ENCODE peak calls at places on chromosomes 11 and 22, in five cellular contexts. M, E, Y, F and B are unnamed samples.

GRCh38 chr11:2565447-2566222 is 120.8 kb downstream of the KCNQ1 start:
- DNase-seq in F (no peak), M (no peak), E (no peak), Y (no peak), B (no peak)

GRCh38 chr11:57497303-57498247 is 17.9 kb downstream of the SLC43A1 start:
- DNase-seq in E (no peak), M (no peak), Y (no peak), F (no peak), B (no peak)

GRCh38 chr11:119506436-119506835 is 83.5 kb upstream of the THY1 start:
- DNase-seq in M (no peak), E (no peak), F (peak; percentile 7), Y (no peak), B (no peak)

GRCh38 chr22:30675436-30675835 is 7.8 kb upstream of the DUSP18 start:
- DNase-seq in Y (no peak), E (no peak), F (no peak), M (no peak), B (no peak)

GRCh38 chr11:45580399-45580798 is 85.0 kb downstream of the CHST1 start:
- DNase-seq in Y (peak; percentile 28), F (peak; percentile 64), E (no peak), M (no peak), B (no peak)

GRCh38 chr11:11567862-11568650 is 53.7 kb downstream of the GALNT18 start:
- DNase-seq in E (no peak), M (no peak), F (no peak), Y (no peak), B (no peak)

GRCh38 chr11:1226226-1226961 is 3.5 kb downstream of the MUC5B start:
- DNase-seq in F (no peak), E (no peak), M (no peak), Y (no peak), B (peak; percentile 64)

GRCh38 chr11:10551845-10552352 is 10.9 kb upstream of the RNF141 start:
- DNase-seq in M (no peak), F (no peak), Y (no peak), E (no peak), B (no peak)

GRCh38 chr22:37633082-37633692 is 6.3 kb upstream of the SH3BP1 start:
- DNase-seq in M (peak; percentile 92), E (no peak), Y (no peak), F (no peak), B (peak; percentile 90)

GRCh38 chr22:20131856-20132685 is 467 bp downstream of the ZDHHC8 start:
- DNase-seq in M (no peak), E (peak; percentile 38), Y (peak; percentile 24), F (no peak), B (no peak)

GRCh38 chr11:93908689-93909088 is 58.3 kb upstream of the VSTM5 start:
- DNase-seq in Y (peak; percentile 2), M (no peak), E (no peak), F (peak; percentile 71), B (no peak)

GRCh38 chr11:94546886-94547285 is 3.2 kb downstream of the FUT4 start:
- DNase-seq in M (no peak), F (no peak), Y (no peak), E (no peak), B (no peak)

GRCh38 chr11:128324051-128324481 is 263.3 kb downstream of the ETS1 start:
- DNase-seq in M (no peak), E (no peak), Y (no peak), F (no peak), B (no peak)

GRCh38 chr11:131430466-131431176 is 60.2 kb downstream of the NTM start:
- DNase-seq in F (no peak), Y (no peak), E (no peak), M (no peak), B (no peak)

GRCh38 chr11:103779054-103779453 is 257.4 kb upstream of the DDI1 start:
- DNase-seq in F (no peak), Y (no peak), E (no peak), M (no peak), B (no peak)

GRCh38 chr22:32985899-32986772 is 72.0 kb downstream of the SYN3 start:
- DNase-seq in Y (peak; percentile 79), E (peak; percentile 58), M (peak; percentile 70), F (peak; percentile 88), B (peak; percentile 71)

DNA sequence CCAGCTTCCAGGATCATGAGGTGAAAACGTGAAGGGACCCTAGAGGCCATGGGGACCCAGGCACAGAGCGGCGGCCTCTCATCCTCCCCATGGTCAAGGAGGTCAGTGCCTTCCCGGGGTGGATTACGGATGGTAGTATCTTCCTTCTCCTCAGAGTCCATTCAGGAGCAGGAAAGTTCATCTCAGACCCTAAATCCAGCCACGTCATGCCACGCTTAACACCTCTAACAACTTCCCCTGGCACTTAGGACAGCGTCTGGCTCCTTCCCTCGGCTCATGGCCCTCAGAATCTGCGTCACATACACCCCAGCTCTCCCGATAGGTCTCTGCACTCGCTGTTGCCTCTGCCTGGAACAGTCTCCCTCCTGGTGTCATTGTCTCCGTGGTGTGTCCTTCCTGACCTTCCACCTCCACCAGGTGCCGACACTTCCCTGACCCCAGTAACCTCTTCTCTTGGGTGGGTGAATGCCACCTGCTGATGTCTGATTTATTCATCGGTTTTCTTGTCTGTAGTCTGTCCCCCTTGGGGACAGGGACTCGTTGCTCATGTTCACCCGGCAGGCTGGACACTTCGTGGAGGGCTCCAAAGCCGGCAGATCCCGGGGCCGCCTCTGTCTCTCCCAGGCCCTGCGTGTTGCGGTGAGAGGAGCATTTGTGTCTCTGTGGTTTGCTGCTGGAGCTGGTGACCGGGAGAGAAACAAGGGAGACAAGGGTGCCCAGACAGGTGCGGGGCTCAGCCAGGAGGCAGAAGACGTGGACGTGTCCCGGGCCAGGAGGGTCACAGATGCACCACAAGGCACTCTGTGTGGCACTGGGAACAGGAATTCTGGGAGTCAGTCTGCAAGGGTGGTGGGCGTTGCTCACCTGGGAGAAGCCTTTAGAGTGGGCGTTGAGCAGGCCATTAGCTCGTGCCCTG is 1.4 kb downstream of the MYEOV start:
- DNase-seq in E (no peak), M (no peak), F (no peak), Y (peak; percentile 21), B (no peak)
- TF ChIP-seq CTCF in E (no peak), M (no peak), F (no peak), Y (no peak), B (no peak)

GRCh38 chr11:133830931-133831907 is 14.1 kb downstream of the SPATA19 start:
- DNase-seq in E (no peak), F (no peak), Y (no peak), M (no peak), B (no peak)
- TF ChIP-seq CTCF in E (no peak), F (no peak), Y (no peak), M (peak; percentile 30), B (no peak)

GRCh38 chr11:22331771-22332170 is 6.4 kb upstream of the SLC17A6 start:
- DNase-seq in Y (no peak), F (no peak), E (no peak), M (no peak), B (no peak)
- TF ChIP-seq CTCF in Y (no peak), F (no peak), E (no peak), M (peak; percentile 25), B (no peak)

DNA sequence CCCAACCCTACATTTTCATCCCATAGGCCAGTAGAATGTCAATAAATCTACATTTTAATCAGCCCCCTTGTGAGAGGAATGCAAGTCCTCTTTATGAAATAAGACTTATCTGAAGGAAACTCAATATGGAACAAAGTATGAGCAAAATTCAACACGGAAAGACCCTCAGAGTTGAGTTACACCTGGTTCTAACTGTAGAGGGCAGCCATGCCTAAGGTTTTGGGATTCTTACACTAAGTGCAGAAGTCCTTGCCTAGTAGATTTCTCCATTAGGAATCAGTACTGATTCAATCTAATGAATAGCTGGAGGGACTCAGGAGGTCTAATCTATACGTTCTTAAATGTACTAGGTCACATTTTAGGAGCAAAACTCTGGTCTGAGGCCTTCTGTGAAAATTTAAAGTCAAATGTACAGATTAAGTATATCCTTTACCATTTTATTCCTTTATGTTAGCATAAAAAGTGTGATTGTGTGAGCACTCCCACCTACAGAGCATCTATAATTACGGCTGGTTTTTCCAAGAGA is 904.5 kb downstream of the DLG2 start:
- DNase-seq in F (no peak), E (no peak), M (no peak), Y (no peak), B (no peak)
- TF ChIP-seq CTCF in F (no peak), E (no peak), M (no peak), Y (no peak), B (no peak)

DNA sequence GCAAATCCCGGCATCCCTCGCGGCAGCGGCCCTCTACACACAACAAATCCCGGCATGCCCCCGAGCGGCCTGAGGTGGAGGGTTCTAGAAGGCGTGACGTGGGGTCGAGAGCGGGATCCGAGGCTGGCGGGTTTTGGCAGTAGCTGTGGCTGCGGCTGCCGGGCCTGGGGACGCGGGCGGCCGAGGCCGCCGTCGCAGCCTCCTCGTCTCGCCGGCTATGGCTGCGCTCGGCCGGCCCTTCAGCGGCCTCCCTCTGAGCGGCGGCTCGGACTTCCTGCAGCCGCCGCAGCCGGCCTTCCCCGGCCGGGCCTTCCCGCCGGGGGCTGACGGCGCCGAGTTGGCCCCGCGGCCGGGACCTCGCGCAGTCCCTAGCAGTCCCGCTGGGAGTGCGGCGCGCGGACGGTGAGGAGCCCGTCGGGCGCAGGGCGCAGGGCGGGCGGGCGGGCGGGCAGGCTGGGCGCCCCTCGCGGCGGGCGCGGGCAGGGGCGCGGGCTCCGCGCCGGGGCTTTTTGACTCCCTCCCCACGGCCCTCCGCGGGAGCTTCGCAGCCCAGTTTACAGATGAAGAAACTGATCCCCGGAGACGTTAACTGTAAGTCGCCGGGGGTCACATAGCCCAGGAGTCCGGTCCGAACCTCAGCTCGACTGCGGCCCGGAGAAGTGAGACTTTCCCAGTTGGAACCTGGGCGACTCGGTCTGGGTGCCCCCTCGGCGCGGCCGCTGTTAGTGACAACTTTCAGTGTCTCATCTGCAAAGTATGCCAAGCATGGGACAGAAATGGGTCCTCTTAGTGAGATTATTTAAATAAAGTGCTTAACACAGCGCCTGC is at the start of gene CCDC117:
- DNase-seq in E (peak; percentile 94), Y (peak; percentile 92), F (peak; percentile 97), M (peak; percentile 95), B (peak; percentile 95)
- TF ChIP-seq CTCF in E (no peak), Y (peak; percentile 14), F (no peak), M (peak; percentile 17), B (no peak)